ENCODE peak calls at places on chromosomes 2 and 18, in eight cellular contexts. One of them, this sample, is unnamed. For H3K4me1, the result is how much of the 10 kb centered on the place peaks cover.

GRCh38 chr2:218570850-218571249 is 2.2 kb downstream of the CNOT9 start:
- DNase-seq in endodermal cell: no peak
- DNase-seq in Peyer's patch: no peak
- DNase-seq in right lobe of liver: no peak
- DNase-seq in tibial artery: no peak
- DNase-seq in SJSA1: no peak
- DNase-seq in left lung: no peak
- DNase-seq in HCT116: no peak
- DNase-seq in this sample: no peak

GRCh38 chr2:57542081-57542480 is 504.5 kb upstream of the VRK2 start:
- DNase-seq in endodermal cell: no peak
- DNase-seq in Peyer's patch: no peak
- DNase-seq in right lobe of liver: no peak
- DNase-seq in tibial artery: no peak
- DNase-seq in SJSA1: no peak
- DNase-seq in left lung: no peak
- DNase-seq in HCT116: no peak
- DNase-seq in this sample: no peak

GRCh38 chr18:24019641-24020331 is 5.2 kb downstream of the TTC39C start:
- DNase-seq in endodermal cell: no peak
- DNase-seq in Peyer's patch: no peak
- DNase-seq in right lobe of liver: no peak
- DNase-seq in tibial artery: no peak
- DNase-seq in SJSA1: no peak
- DNase-seq in left lung: no peak
- DNase-seq in HCT116: no peak
- DNase-seq in this sample: peak

GRCh38 chr2:235027558-235028214 is 75.9 kb downstream of the SH3BP4 start:
- DNase-seq in endodermal cell: no peak
- DNase-seq in Peyer's patch: peak
- DNase-seq in right lobe of liver: no peak
- DNase-seq in tibial artery: no peak
- DNase-seq in SJSA1: peak
- DNase-seq in left lung: no peak
- DNase-seq in HCT116: no peak
- DNase-seq in this sample: no peak

GRCh38 chr2:175143678-175144077 is 24.3 kb downstream of the ATF2 start:
- DNase-seq in endodermal cell: no peak
- DNase-seq in Peyer's patch: no peak
- DNase-seq in right lobe of liver: no peak
- DNase-seq in tibial artery: no peak
- DNase-seq in SJSA1: no peak
- DNase-seq in left lung: no peak
- DNase-seq in HCT116: no peak
- DNase-seq in this sample: no peak

GRCh38 chr2:65918760-65919187 is 486.4 kb upstream of the SPRED2 start:
- DNase-seq in endodermal cell: no peak
- DNase-seq in Peyer's patch: no peak
- DNase-seq in right lobe of liver: no peak
- DNase-seq in tibial artery: no peak
- DNase-seq in SJSA1: no peak
- DNase-seq in left lung: no peak
- DNase-seq in HCT116: no peak
- DNase-seq in this sample: no peak

GRCh38 chr18:14085770-14086458 is 46.3 kb downstream of the ZNF519 start:
- DNase-seq in endodermal cell: no peak
- DNase-seq in Peyer's patch: no peak
- DNase-seq in right lobe of liver: no peak
- DNase-seq in tibial artery: no peak
- DNase-seq in SJSA1: no peak
- DNase-seq in left lung: no peak
- DNase-seq in HCT116: no peak
- DNase-seq in this sample: no peak

GRCh38 chr2:234958746-234959395 is 7.1 kb downstream of the SH3BP4 start:
- DNase-seq in endodermal cell: peak
- DNase-seq in Peyer's patch: no peak
- DNase-seq in right lobe of liver: no peak
- DNase-seq in tibial artery: no peak
- DNase-seq in SJSA1: no peak
- DNase-seq in left lung: no peak
- DNase-seq in HCT116: no peak
- DNase-seq in this sample: no peak

GRCh38 chr18:77088977-77089795 is 43.4 kb downstream of the MBP start:
- DNase-seq in endodermal cell: peak
- DNase-seq in Peyer's patch: no peak
- DNase-seq in right lobe of liver: no peak
- DNase-seq in tibial artery: no peak
- DNase-seq in SJSA1: no peak
- DNase-seq in left lung: no peak
- DNase-seq in HCT116: peak
- DNase-seq in this sample: no peak

GRCh38 chr2:19673213-19673791 is 228.5 kb downstream of the TTC32 start:
- DNase-seq in endodermal cell: peak
- DNase-seq in Peyer's patch: no peak
- DNase-seq in right lobe of liver: no peak
- DNase-seq in tibial artery: no peak
- DNase-seq in SJSA1: peak
- DNase-seq in left lung: no peak
- DNase-seq in HCT116: no peak
- DNase-seq in this sample: no peak

GRCh38 chr2:162607915-162608314 is 230.7 kb downstream of the KCNH7 start:
- DNase-seq in endodermal cell: no peak
- DNase-seq in Peyer's patch: no peak
- DNase-seq in right lobe of liver: no peak
- DNase-seq in tibial artery: no peak
- DNase-seq in SJSA1: no peak
- DNase-seq in left lung: no peak
- DNase-seq in HCT116: no peak
- DNase-seq in this sample: no peak

GRCh38 chr2:4324531-4324930 is 621.2 kb downstream of the DCDC2C start:
- DNase-seq in endodermal cell: no peak
- DNase-seq in Peyer's patch: no peak
- DNase-seq in right lobe of liver: no peak
- DNase-seq in tibial artery: no peak
- DNase-seq in SJSA1: no peak
- DNase-seq in left lung: no peak
- DNase-seq in HCT116: no peak
- DNase-seq in this sample: no peak

GRCh38 chr2:9473308-9473984 is 905 bp upstream of the IAH1 start:
- DNase-seq in endodermal cell: peak
- DNase-seq in Peyer's patch: peak
- DNase-seq in right lobe of liver: peak
- DNase-seq in tibial artery: no peak
- DNase-seq in SJSA1: no peak
- DNase-seq in left lung: no peak
- DNase-seq in HCT116: no peak
- DNase-seq in this sample: peak

GRCh38 chr2:20080839-20081348 is 29.5 kb upstream of the LAPTM4A start:
- DNase-seq in endodermal cell: peak
- DNase-seq in Peyer's patch: no peak
- DNase-seq in right lobe of liver: no peak
- DNase-seq in tibial artery: no peak
- DNase-seq in SJSA1: no peak
- DNase-seq in left lung: no peak
- DNase-seq in HCT116: no peak
- DNase-seq in this sample: no peak

GRCh38 chr18:13524824-13525223 is 201.5 kb downstream of the FAM210A start:
- DNase-seq in endodermal cell: peak
- DNase-seq in Peyer's patch: no peak
- DNase-seq in right lobe of liver: no peak
- DNase-seq in tibial artery: no peak
- DNase-seq in SJSA1: no peak
- DNase-seq in left lung: no peak
- DNase-seq in HCT116: no peak
- DNase-seq in this sample: no peak

GRCh38 chr2:190530211-190530639 is 4.3 kb downstream of the NEMP2 start:
- DNase-seq in endodermal cell: no peak
- DNase-seq in Peyer's patch: no peak
- DNase-seq in right lobe of liver: no peak
- DNase-seq in tibial artery: no peak
- DNase-seq in SJSA1: no peak
- DNase-seq in left lung: no peak
- DNase-seq in HCT116: no peak
- DNase-seq in this sample: no peak

GRCh38 chr2:44290271-44290670 is 15.0 kb downstream of the SLC3A1 start:
- DNase-seq in endodermal cell: no peak
- DNase-seq in Peyer's patch: no peak
- DNase-seq in right lobe of liver: no peak
- DNase-seq in tibial artery: no peak
- DNase-seq in SJSA1: peak
- DNase-seq in left lung: no peak
- DNase-seq in HCT116: no peak
- DNase-seq in this sample: no peak

GRCh38 chr2:181785677-181786344 is 105.5 kb upstream of the NEUROD1 start:
- DNase-seq in endodermal cell: no peak
- DNase-seq in Peyer's patch: no peak
- DNase-seq in right lobe of liver: no peak
- DNase-seq in tibial artery: no peak
- DNase-seq in SJSA1: peak
- DNase-seq in left lung: no peak
- DNase-seq in HCT116: peak
- DNase-seq in this sample: no peak

GRCh38 chr2:43007901-43008300 is 215.5 kb upstream of the HAAO start:
- DNase-seq in endodermal cell: peak
- DNase-seq in Peyer's patch: peak
- DNase-seq in right lobe of liver: peak
- DNase-seq in tibial artery: no peak
- DNase-seq in SJSA1: no peak
- DNase-seq in left lung: no peak
- DNase-seq in HCT116: no peak
- DNase-seq in this sample: no peak

GRCh38 chr2:144225077-144225476 is 294.8 kb downstream of the ZEB2 start:
- DNase-seq in endodermal cell: no peak
- DNase-seq in Peyer's patch: no peak
- DNase-seq in right lobe of liver: no peak
- DNase-seq in tibial artery: no peak
- DNase-seq in SJSA1: no peak
- DNase-seq in left lung: no peak
- DNase-seq in HCT116: no peak
- DNase-seq in this sample: no peak

GRCh38 chr2:180367831-180368230 is 360.7 kb upstream of the CWC22 start:
- DNase-seq in endodermal cell: no peak
- DNase-seq in Peyer's patch: no peak
- DNase-seq in right lobe of liver: no peak
- DNase-seq in tibial artery: no peak
- DNase-seq in SJSA1: no peak
- DNase-seq in left lung: no peak
- DNase-seq in HCT116: no peak
- DNase-seq in this sample: no peak

GRCh38 chr2:230687498-230687897 is 25.1 kb upstream of the CAB39 start:
- DNase-seq in endodermal cell: no peak
- DNase-seq in Peyer's patch: no peak
- DNase-seq in right lobe of liver: no peak
- DNase-seq in tibial artery: no peak
- DNase-seq in SJSA1: peak
- DNase-seq in left lung: no peak
- DNase-seq in HCT116: peak
- DNase-seq in this sample: no peak
- H3K4me1 ChIP-seq in endodermal cell: under half
- H3K4me1 ChIP-seq in Peyer's patch: under half
- H3K4me1 ChIP-seq in right lobe of liver: under half
- H3K4me1 ChIP-seq in tibial artery: under half
- H3K4me1 ChIP-seq in SJSA1: under half
- H3K4me1 ChIP-seq in left lung: under half
- H3K4me1 ChIP-seq in HCT116: half or more
- H3K4me1 ChIP-seq in this sample: under half

GRCh38 chr2:98464772-98465310 is 20.2 kb downstream of the INPP4A start:
- DNase-seq in endodermal cell: no peak
- DNase-seq in Peyer's patch: no peak
- DNase-seq in right lobe of liver: peak
- DNase-seq in tibial artery: no peak
- DNase-seq in SJSA1: no peak
- DNase-seq in left lung: no peak
- DNase-seq in HCT116: no peak
- DNase-seq in this sample: peak
- H3K4me1 ChIP-seq in endodermal cell: under half
- H3K4me1 ChIP-seq in Peyer's patch: under half
- H3K4me1 ChIP-seq in right lobe of liver: under half
- H3K4me1 ChIP-seq in tibial artery: under half
- H3K4me1 ChIP-seq in SJSA1: under half
- H3K4me1 ChIP-seq in left lung: under half
- H3K4me1 ChIP-seq in HCT116: under half
- H3K4me1 ChIP-seq in this sample: half or more

DNA sequence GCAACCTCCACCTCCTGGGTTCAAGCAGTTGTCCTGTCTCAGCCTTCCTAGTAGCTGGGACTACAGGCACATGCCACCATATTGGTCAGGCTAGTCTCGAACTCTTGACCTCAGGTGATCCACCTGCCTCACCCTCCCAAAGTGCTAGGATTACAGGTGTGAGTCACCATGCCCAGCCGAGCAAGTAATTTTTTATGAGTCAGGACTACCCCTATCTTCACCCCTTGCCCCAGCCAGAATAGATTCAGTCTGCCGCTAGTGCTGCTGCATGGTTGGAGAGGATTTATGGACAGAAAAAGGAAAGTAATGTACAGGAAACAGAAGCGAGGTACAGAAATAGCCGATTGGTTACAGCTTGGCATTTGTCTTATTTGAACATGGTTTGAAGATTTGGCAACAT is 48.9 kb downstream of the BMPR2 start:
- DNase-seq in endodermal cell: no peak
- DNase-seq in Peyer's patch: no peak
- DNase-seq in right lobe of liver: no peak
- DNase-seq in tibial artery: no peak
- DNase-seq in SJSA1: no peak
- DNase-seq in left lung: no peak
- DNase-seq in HCT116: no peak
- DNase-seq in this sample: no peak
- H3K4me1 ChIP-seq in endodermal cell: under half
- H3K4me1 ChIP-seq in Peyer's patch: under half
- H3K4me1 ChIP-seq in right lobe of liver: under half
- H3K4me1 ChIP-seq in tibial artery: under half
- H3K4me1 ChIP-seq in SJSA1: under half
- H3K4me1 ChIP-seq in left lung: under half
- H3K4me1 ChIP-seq in HCT116: under half
- H3K4me1 ChIP-seq in this sample: under half

GRCh38 chr18:8948471-8949149 is 153.9 kb upstream of the NDUFV2 start:
- DNase-seq in endodermal cell: no peak
- DNase-seq in Peyer's patch: no peak
- DNase-seq in right lobe of liver: no peak
- DNase-seq in tibial artery: no peak
- DNase-seq in SJSA1: peak
- DNase-seq in left lung: no peak
- DNase-seq in HCT116: no peak
- DNase-seq in this sample: no peak

GRCh38 chr18:8952174-8952573 is 150.3 kb upstream of the NDUFV2 start:
- DNase-seq in endodermal cell: no peak
- DNase-seq in Peyer's patch: no peak
- DNase-seq in right lobe of liver: no peak
- DNase-seq in tibial artery: no peak
- DNase-seq in SJSA1: no peak
- DNase-seq in left lung: no peak
- DNase-seq in HCT116: no peak
- DNase-seq in this sample: no peak

GRCh38 chr18:8951491-8951890 is 151.0 kb upstream of the NDUFV2 start:
- DNase-seq in endodermal cell: no peak
- DNase-seq in Peyer's patch: no peak
- DNase-seq in right lobe of liver: no peak
- DNase-seq in tibial artery: no peak
- DNase-seq in SJSA1: no peak
- DNase-seq in left lung: no peak
- DNase-seq in HCT116: no peak
- DNase-seq in this sample: no peak

GRCh38 chr18:8949206-8949605 is 153.3 kb upstream of the NDUFV2 start:
- DNase-seq in endodermal cell: no peak
- DNase-seq in Peyer's patch: no peak
- DNase-seq in right lobe of liver: no peak
- DNase-seq in tibial artery: no peak
- DNase-seq in SJSA1: peak
- DNase-seq in left lung: no peak
- DNase-seq in HCT116: no peak
- DNase-seq in this sample: no peak

GRCh38 chr18:8952796-8953760 is 149.4 kb upstream of the NDUFV2 start:
- DNase-seq in endodermal cell: no peak
- DNase-seq in Peyer's patch: no peak
- DNase-seq in right lobe of liver: no peak
- DNase-seq in tibial artery: no peak
- DNase-seq in SJSA1: no peak
- DNase-seq in left lung: no peak
- DNase-seq in HCT116: no peak
- DNase-seq in this sample: no peak
- H3K4me1 ChIP-seq in endodermal cell: under half
- H3K4me1 ChIP-seq in Peyer's patch: under half
- H3K4me1 ChIP-seq in right lobe of liver: under half
- H3K4me1 ChIP-seq in tibial artery: under half
- H3K4me1 ChIP-seq in SJSA1: under half
- H3K4me1 ChIP-seq in left lung: under half
- H3K4me1 ChIP-seq in HCT116: under half
- H3K4me1 ChIP-seq in this sample: under half

This sample was measured in CD4-positive, CD25-positive, alpha-beta regulatory T cell.